ENCODE peak calls at places on chromosomes 11 and 22, in five cellular contexts. R is lower lobe of right lung, A is fibroblast of lung, S is mammary epithelial cell, V is endodermal cell. Z is an unnamed sample.

GRCh38 chr11:128905345-128906184 is 14.4 kb downstream of the KCNJ5 start:
- DNase-seq in R (peak; percentile 73), A (peak; percentile 56), S (peak; percentile 62), V (peak; percentile 90), Z (peak; percentile 49)

GRCh38 chr11:22690891-22691290 is 24.5 kb downstream of the GAS2 start:
- DNase-seq in R (no peak), A (no peak), S (no peak), V (no peak), Z (peak; percentile 73)

GRCh38 chr22:50267591-50268390 is 2.4 kb downstream of the MAPK11 start:
- DNase-seq in R (peak; percentile 76), A (peak; percentile 51), S (peak; percentile 37), V (peak; percentile 84), Z (peak; percentile 50)

GRCh38 chr11:95453616-95454118 is 222.7 kb upstream of the SESN3 start:
- DNase-seq in R (peak; percentile 61), A (peak; percentile 46), S (peak; percentile 91), V (no peak), Z (no peak)

GRCh38 chr11:66339686-66340483 is 3.7 kb upstream of the RIN1 start:
- DNase-seq in R (peak; percentile 39), A (no peak), S (no peak), V (no peak), Z (no peak)

GRCh38 chr22:43884600-43885318 is 7.1 kb downstream of the PNPLA5 start:
- DNase-seq in R (peak; percentile 65), A (peak; percentile 25), S (peak; percentile 23), V (peak; percentile 95), Z (no peak)

GRCh38 chr22:20639343-20639742 is 131.9 kb downstream of the MED15 start:
- DNase-seq in R (no peak), A (no peak), S (no peak), V (no peak), Z (no peak)

GRCh38 chr11:94171693-94172440 is 43.2 kb downstream of the PANX1 start:
- DNase-seq in R (peak; percentile 56), A (no peak), S (peak; percentile 10), V (peak; percentile 91), Z (no peak)

GRCh38 chr11:76838422-76839068 is 22.2 kb upstream of the ACER3 start:
- DNase-seq in R (no peak), A (no peak), S (no peak), V (peak; percentile 92), Z (no peak)

GRCh38 chr11:12242071-12242672 is 131.8 kb downstream of the MICAL2 start:
- DNase-seq in R (no peak), A (no peak), S (no peak), V (no peak), Z (no peak)

GRCh38 chr22:37967147-37967546 is 13.6 kb downstream of the POLR2F start:
- DNase-seq in R (no peak), A (no peak), S (no peak), V (no peak), Z (no peak)

GRCh38 chr11:2441171-2441570 is 3.1 kb downstream of the TRPM5 start:
- DNase-seq in R (peak; percentile 40), A (no peak), S (no peak), V (no peak), Z (no peak)

GRCh38 chr22:21961886-21962654 is 9.4 kb upstream of the PPM1F start:
- DNase-seq in R (no peak), A (peak; percentile 41), S (peak; percentile 57), V (peak; percentile 34), Z (no peak)

GRCh38 chr11:6724013-6724412 is 40.9 kb upstream of the MRPL17 start:
- DNase-seq in R (no peak), A (no peak), S (no peak), V (no peak), Z (no peak)

GRCh38 chr22:42344391-42344861 is 74.0 kb upstream of the TCF20 start:
- DNase-seq in R (no peak), A (peak; percentile 70), S (no peak), V (peak; percentile 89), Z (no peak)

GRCh38 chr11:80593981-80594380 is 1153.2 kb upstream of the TENM4 start:
- DNase-seq in R (no peak), A (peak; percentile 82), S (peak; percentile 76), V (no peak), Z (no peak)

GRCh38 chr11:74473382-74474201 is 6.2 kb upstream of the KCNE3 start:
- DNase-seq in R (no peak), A (no peak), S (no peak), V (no peak), Z (no peak)

GRCh38 chr11:24828938-24829337 is 332.1 kb downstream of the LUZP2 start:
- DNase-seq in R (no peak), A (no peak), S (no peak), V (no peak), Z (no peak)

GRCh38 chr11:115499891-115500290 is 4.3 kb downstream of the CADM1 start:
- DNase-seq in R (no peak), A (no peak), S (no peak), V (no peak), Z (no peak)

GRCh38 chr11:7898666-7899283 is 32.3 kb downstream of the OR10A6 start:
- DNase-seq in R (no peak), A (no peak), S (no peak), V (no peak), Z (no peak)

DNA sequence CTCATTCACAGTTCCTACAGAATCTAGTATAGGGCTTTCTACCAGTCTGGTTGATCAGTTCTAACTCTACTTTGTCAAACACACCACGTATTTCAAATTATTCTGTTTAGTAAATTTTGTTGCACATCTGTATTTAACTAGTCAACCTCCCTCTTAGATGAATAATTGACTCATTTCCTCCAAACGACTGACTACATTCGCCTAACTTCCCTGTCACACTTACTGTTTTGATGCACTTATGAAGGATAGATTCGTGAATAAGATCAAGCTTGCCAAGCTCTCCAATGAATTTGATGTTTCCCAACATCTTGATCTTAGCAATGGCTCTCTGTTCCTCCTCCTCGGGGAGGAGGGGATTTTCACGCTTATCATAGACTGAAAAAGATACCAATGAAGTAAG is 5.0 kb downstream of the EIF4G2 start:
- DNase-seq in R (no peak), A (no peak), S (no peak), V (no peak), Z (no peak)
- H3K27ac ChIP-seq in R (no peak overlapping the region), A (no peak overlapping the region), S (no peak overlapping the region), V (no peak overlapping the region), Z (peak overlapping the region; percentile 8)

GRCh38 chr11:68893282-68893681 is 10.3 kb downstream of the MRPL21 start:
- DNase-seq in R (no peak), A (no peak), S (peak; percentile 13), V (no peak), Z (no peak)

GRCh38 chr11:68892576-68892975 is 11.1 kb downstream of the MRPL21 start:
- DNase-seq in R (no peak), A (no peak), S (no peak), V (no peak), Z (no peak)

GRCh38 chr11:68890490-68891231 is 13.0 kb downstream of the MRPL21 start:
- DNase-seq in R (peak; percentile 52), A (peak; percentile 87), S (no peak), V (peak; percentile 55), Z (no peak)

GRCh38 chr11:68889948-68890446 is 13.6 kb downstream of the MRPL21 start:
- DNase-seq in R (no peak), A (peak; percentile 57), S (no peak), V (peak; percentile 87), Z (peak; percentile 7)

DNA sequence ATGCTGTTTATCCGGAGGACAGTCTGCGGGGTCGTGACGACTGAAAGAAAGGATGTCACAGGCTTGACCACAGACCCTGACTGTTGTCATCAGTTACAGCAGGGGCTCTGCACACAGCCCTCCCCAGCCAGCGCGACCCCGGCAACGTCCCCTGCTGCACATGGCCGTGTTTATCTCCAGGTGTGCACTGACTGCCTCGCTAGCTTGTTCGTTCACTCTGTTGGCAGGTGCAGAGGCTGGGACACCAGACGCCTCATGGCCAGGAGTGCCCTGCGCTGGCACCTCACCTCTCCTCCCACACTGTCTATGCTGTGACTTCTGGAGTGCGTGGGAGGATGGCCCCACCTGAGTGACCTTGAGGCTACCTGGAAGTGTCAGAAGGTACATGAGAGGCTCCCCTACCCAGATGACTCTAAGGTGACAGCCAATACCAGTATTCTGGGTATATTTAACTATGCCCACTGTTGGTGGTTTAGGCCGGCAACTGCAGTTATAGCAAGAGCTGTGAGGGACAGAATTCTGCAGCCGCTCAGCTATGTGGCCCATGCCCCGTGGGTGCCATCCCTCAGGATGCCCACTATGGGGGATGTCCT is 12.2 kb downstream of the MRPL21 start:
- DNase-seq in R (no peak), A (no peak), S (no peak), V (no peak), Z (no peak)
- H3K27ac ChIP-seq in R (peak overlapping the region; percentile 56), A (peak overlapping the region; percentile 26), S (no peak overlapping the region), V (no peak overlapping the region), Z (no peak overlapping the region)

DNA sequence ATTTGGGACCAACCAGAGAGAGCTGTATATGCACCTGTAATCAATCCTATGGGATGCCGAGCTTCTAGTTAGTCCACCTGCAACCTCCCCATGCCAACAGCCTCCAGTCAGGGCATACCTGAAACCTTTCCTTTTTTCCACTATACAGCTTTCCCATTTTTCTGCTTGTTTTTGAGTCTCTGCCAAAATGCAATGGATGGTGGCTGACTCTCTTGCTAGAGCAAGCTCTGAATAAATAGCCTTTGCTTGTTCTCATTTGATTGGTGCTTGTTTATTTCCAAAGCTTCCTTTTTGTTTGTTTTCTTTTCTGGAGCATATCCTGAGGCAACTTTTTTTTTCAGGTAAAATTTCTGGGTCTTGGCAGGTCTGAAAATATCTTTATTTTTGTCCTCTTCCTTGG is 58.0 kb upstream of the PLET1 start:
- DNase-seq in R (no peak), A (no peak), S (no peak), V (no peak), Z (no peak)
- H3K27ac ChIP-seq in R (no peak overlapping the region), A (peak overlapping the region; percentile 80), S (peak overlapping the region; percentile 32), V (no peak overlapping the region), Z (no peak overlapping the region)

DNA sequence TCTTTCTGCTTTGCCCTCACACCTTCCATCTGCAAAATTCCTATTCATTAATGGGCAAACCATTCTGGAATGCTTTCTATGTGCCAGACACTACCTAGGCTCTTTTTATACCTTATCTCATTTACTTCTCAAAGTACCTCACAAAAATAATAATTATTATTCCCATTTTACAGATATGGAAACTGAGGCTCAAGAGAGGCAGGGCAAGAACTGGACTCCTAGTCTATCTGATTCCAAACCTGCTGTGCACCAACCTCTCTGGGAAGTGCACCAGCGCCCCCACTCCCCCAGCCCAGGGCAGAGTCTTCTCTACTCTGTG is 826 bp upstream of the DGAT2 start:
- DNase-seq in R (no peak), A (no peak), S (no peak), V (no peak), Z (no peak)
- H3K27ac ChIP-seq in R (no peak overlapping the region), A (no peak overlapping the region), S (no peak overlapping the region), V (no peak overlapping the region), Z (no peak overlapping the region)

DNA sequence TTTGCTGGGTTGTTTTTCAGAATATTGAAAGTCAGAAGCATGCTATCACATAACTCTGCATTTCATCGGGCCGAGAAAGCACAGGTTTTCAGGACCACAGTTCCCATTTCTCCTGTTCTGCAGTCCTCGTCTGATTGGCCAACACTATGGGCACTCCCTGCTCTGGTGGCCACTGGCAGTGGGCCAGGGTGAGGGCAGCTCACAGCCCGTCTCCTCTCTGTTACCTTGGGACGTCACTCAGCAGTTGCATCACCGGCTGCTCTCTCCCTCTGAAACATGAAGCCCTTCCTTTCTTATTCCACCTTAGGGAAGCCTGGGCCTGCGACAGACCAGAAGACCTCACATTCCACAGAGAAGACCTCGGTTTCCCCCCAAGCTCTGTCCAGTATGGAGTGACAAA is 11.4 kb upstream of the MICAL3 start:
- DNase-seq in R (peak; percentile 52), A (peak; percentile 36), S (peak; percentile 85), V (no peak), Z (no peak)
- H3K27ac ChIP-seq in R (no peak overlapping the region), A (no peak overlapping the region), S (peak overlapping the region; percentile 74), V (no peak overlapping the region), Z (no peak overlapping the region)

GRCh38 chr11:44750440-44751005 is 23.8 kb downstream of the TSPAN18 start:
- DNase-seq in R (no peak), A (no peak), S (no peak), V (peak; percentile 31), Z (no peak)
- H3K27ac ChIP-seq in R (no peak overlapping the region), A (no peak overlapping the region), S (no peak overlapping the region), V (no peak overlapping the region), Z (no peak overlapping the region)

Z was measured in naive thymus-derived CD4-positive, alpha-beta T cell.